ENCODE peak calls at places on chromosome 20, in eight cellular contexts. One of them, this sample, is unnamed.

GRCh38 chr20:16476032-16476431 is 97.2 kb downstream of the KIF16B start:
- DNase-seq in psoas muscle: no peak
- DNase-seq in A673: peak
- DNase-seq in spleen: no peak
- DNase-seq in Calu3: no peak
- DNase-seq in endothelial cell of umbilical vein: peak
- DNase-seq in fibroblast of lung: peak
- DNase-seq in fibroblast of pulmonary artery: peak
- DNase-seq in this sample: no peak

GRCh38 chr20:7503501-7503900 is 436.8 kb downstream of the HAO1 start:
- DNase-seq in endothelial cell of umbilical vein: no peak
- DNase-seq in psoas muscle: no peak
- DNase-seq in fibroblast of lung: peak
- DNase-seq in Calu3: peak
- DNase-seq in fibroblast of pulmonary artery: peak
- DNase-seq in spleen: no peak
- DNase-seq in A673: no peak
- DNase-seq in this sample: no peak

GRCh38 chr20:44733341-44734069 is 12.2 kb upstream of the KCNK15 start:
- DNase-seq in spleen: no peak
- DNase-seq in psoas muscle: peak
- DNase-seq in fibroblast of lung: peak
- DNase-seq in endothelial cell of umbilical vein: peak
- DNase-seq in fibroblast of pulmonary artery: peak
- DNase-seq in Calu3: peak
- DNase-seq in A673: peak
- DNase-seq in this sample: peak

GRCh38 chr20:33915726-33916331 is 77.9 kb upstream of the RALY start:
- DNase-seq in psoas muscle: peak
- DNase-seq in A673: peak
- DNase-seq in fibroblast of pulmonary artery: peak
- DNase-seq in fibroblast of lung: no peak
- DNase-seq in endothelial cell of umbilical vein: no peak
- DNase-seq in spleen: peak
- DNase-seq in Calu3: peak
- DNase-seq in this sample: no peak

GRCh38 chr20:46411637-46412036 is 5.2 kb upstream of the ELMO2 start:
- DNase-seq in A673: no peak
- DNase-seq in psoas muscle: no peak
- DNase-seq in spleen: no peak
- DNase-seq in Calu3: no peak
- DNase-seq in fibroblast of lung: no peak
- DNase-seq in endothelial cell of umbilical vein: no peak
- DNase-seq in fibroblast of pulmonary artery: no peak
- DNase-seq in this sample: no peak

GRCh38 chr20:58640446-58640845 is 10.6 kb upstream of the STX16 start:
- DNase-seq in endothelial cell of umbilical vein: no peak
- DNase-seq in fibroblast of lung: peak
- DNase-seq in A673: no peak
- DNase-seq in Calu3: no peak
- DNase-seq in fibroblast of pulmonary artery: peak
- DNase-seq in psoas muscle: no peak
- DNase-seq in spleen: no peak
- DNase-seq in this sample: no peak

GRCh38 chr20:53884859-53885654 is 185.3 kb downstream of the BCAS1 start:
- DNase-seq in endothelial cell of umbilical vein: no peak
- DNase-seq in A673: no peak
- DNase-seq in fibroblast of pulmonary artery: no peak
- DNase-seq in psoas muscle: no peak
- DNase-seq in spleen: no peak
- DNase-seq in fibroblast of lung: peak
- DNase-seq in Calu3: no peak
- DNase-seq in this sample: no peak

GRCh38 chr20:43914697-43915208 is at the start of gene TOX2:
- DNase-seq in Calu3: peak
- DNase-seq in spleen: peak
- DNase-seq in A673: peak
- DNase-seq in fibroblast of lung: peak
- DNase-seq in psoas muscle: no peak
- DNase-seq in fibroblast of pulmonary artery: peak
- DNase-seq in endothelial cell of umbilical vein: no peak
- DNase-seq in this sample: no peak

GRCh38 chr20:7346562-7346961 is 579.1 kb downstream of the BMP2 start:
- DNase-seq in fibroblast of lung: no peak
- DNase-seq in spleen: no peak
- DNase-seq in fibroblast of pulmonary artery: no peak
- DNase-seq in psoas muscle: no peak
- DNase-seq in Calu3: no peak
- DNase-seq in A673: no peak
- DNase-seq in endothelial cell of umbilical vein: no peak
- DNase-seq in this sample: no peak

GRCh38 chr20:14178952-14179351 is 158.5 kb downstream of the FLRT3 start:
- DNase-seq in fibroblast of pulmonary artery: no peak
- DNase-seq in endothelial cell of umbilical vein: no peak
- DNase-seq in Calu3: no peak
- DNase-seq in psoas muscle: no peak
- DNase-seq in A673: no peak
- DNase-seq in spleen: no peak
- DNase-seq in fibroblast of lung: no peak
- DNase-seq in this sample: no peak

GRCh38 chr20:57481281-57481711 is 43.6 kb downstream of the CTCFL start:
- DNase-seq in A673: no peak
- DNase-seq in Calu3: no peak
- DNase-seq in fibroblast of lung: no peak
- DNase-seq in endothelial cell of umbilical vein: no peak
- DNase-seq in psoas muscle: no peak
- DNase-seq in fibroblast of pulmonary artery: no peak
- DNase-seq in spleen: peak
- DNase-seq in this sample: no peak

GRCh38 chr20:57658447-57659130 is 38.4 kb upstream of the ZBP1 start:
- DNase-seq in spleen: peak
- DNase-seq in fibroblast of lung: no peak
- DNase-seq in fibroblast of pulmonary artery: no peak
- DNase-seq in A673: no peak
- DNase-seq in psoas muscle: no peak
- DNase-seq in Calu3: peak
- DNase-seq in endothelial cell of umbilical vein: no peak
- DNase-seq in this sample: no peak

GRCh38 chr20:17619351-17620093 is 49.6 kb downstream of the DSTN start:
- DNase-seq in endothelial cell of umbilical vein: no peak
- DNase-seq in fibroblast of lung: no peak
- DNase-seq in psoas muscle: peak
- DNase-seq in spleen: no peak
- DNase-seq in fibroblast of pulmonary artery: no peak
- DNase-seq in A673: no peak
- DNase-seq in Calu3: no peak
- DNase-seq in this sample: no peak

GRCh38 chr20:1567392-1568165 is 10.1 kb upstream of the SIRPD start:
- DNase-seq in spleen: no peak
- DNase-seq in Calu3: no peak
- DNase-seq in fibroblast of lung: peak
- DNase-seq in fibroblast of pulmonary artery: peak
- DNase-seq in endothelial cell of umbilical vein: peak
- DNase-seq in psoas muscle: no peak
- DNase-seq in A673: no peak
- DNase-seq in this sample: peak

GRCh38 chr20:9392892-9393857 is 121.2 kb upstream of the LAMP5 start:
- DNase-seq in psoas muscle: peak
- DNase-seq in fibroblast of lung: peak
- DNase-seq in Calu3: peak
- DNase-seq in fibroblast of pulmonary artery: peak
- DNase-seq in endothelial cell of umbilical vein: peak
- DNase-seq in A673: peak
- DNase-seq in spleen: no peak
- DNase-seq in this sample: peak

GRCh38 chr20:62381202-62381797 is 5.6 kb upstream of the RPS21 start:
- DNase-seq in A673: no peak
- DNase-seq in endothelial cell of umbilical vein: peak
- DNase-seq in fibroblast of lung: peak
- DNase-seq in spleen: no peak
- DNase-seq in fibroblast of pulmonary artery: peak
- DNase-seq in Calu3: no peak
- DNase-seq in psoas muscle: no peak
- DNase-seq in this sample: no peak

GRCh38 chr20:53652090-53652858 is 58.6 kb upstream of the ZNF217 start:
- DNase-seq in endothelial cell of umbilical vein: no peak
- DNase-seq in A673: no peak
- DNase-seq in spleen: no peak
- DNase-seq in Calu3: no peak
- DNase-seq in psoas muscle: no peak
- DNase-seq in fibroblast of lung: no peak
- DNase-seq in fibroblast of pulmonary artery: no peak
- DNase-seq in this sample: no peak

GRCh38 chr20:45095753-45096371 is 5.1 kb downstream of the KCNS1 start:
- DNase-seq in A673: peak
- DNase-seq in Calu3: peak
- DNase-seq in endothelial cell of umbilical vein: peak
- DNase-seq in spleen: no peak
- DNase-seq in fibroblast of lung: peak
- DNase-seq in fibroblast of pulmonary artery: peak
- DNase-seq in psoas muscle: no peak
- DNase-seq in this sample: peak

GRCh38 chr20:1509237-1509636 is 18.0 kb upstream of the SIRPB2 start:
- DNase-seq in endothelial cell of umbilical vein: peak
- DNase-seq in spleen: no peak
- DNase-seq in psoas muscle: no peak
- DNase-seq in fibroblast of pulmonary artery: peak
- DNase-seq in A673: peak
- DNase-seq in fibroblast of lung: peak
- DNase-seq in Calu3: peak
- DNase-seq in this sample: no peak

GRCh38 chr20:57661201-57662027 is 41.2 kb upstream of the ZBP1 start:
- DNase-seq in fibroblast of pulmonary artery: no peak
- DNase-seq in fibroblast of lung: no peak
- DNase-seq in spleen: peak
- DNase-seq in psoas muscle: peak
- DNase-seq in Calu3: no peak
- DNase-seq in A673: no peak
- DNase-seq in endothelial cell of umbilical vein: no peak
- DNase-seq in this sample: no peak

GRCh38 chr20:11882651-11883050 is 35.0 kb upstream of the BTBD3 start:
- DNase-seq in Calu3: no peak
- DNase-seq in A673: no peak
- DNase-seq in endothelial cell of umbilical vein: no peak
- DNase-seq in fibroblast of pulmonary artery: no peak
- DNase-seq in psoas muscle: no peak
- DNase-seq in fibroblast of lung: peak
- DNase-seq in spleen: no peak
- DNase-seq in this sample: no peak

DNA sequence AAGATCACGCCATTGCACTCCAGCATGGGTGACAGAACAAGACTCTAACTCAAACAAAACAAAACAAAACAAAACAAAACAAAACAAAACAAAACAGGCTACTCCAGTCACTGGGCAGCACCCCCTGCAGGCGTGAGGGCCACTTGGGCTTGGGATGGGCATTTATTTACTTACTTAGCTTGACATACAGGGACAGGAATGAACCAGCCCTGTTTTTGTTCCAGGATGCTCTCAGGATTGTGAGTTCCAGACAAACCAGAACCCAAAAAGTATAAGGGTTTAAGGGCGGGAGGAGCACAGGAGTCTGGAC is 4.0 kb upstream of the PTPN1 start:
- DNase-seq in psoas muscle: no peak
- DNase-seq in fibroblast of pulmonary artery: no peak
- DNase-seq in Calu3: no peak
- DNase-seq in endothelial cell of umbilical vein: no peak
- DNase-seq in spleen: no peak
- DNase-seq in fibroblast of lung: no peak
- DNase-seq in A673: no peak
- DNase-seq in this sample: no peak
- TF ChIP-seq CTCF in psoas muscle: no peak
- TF ChIP-seq CTCF in fibroblast of pulmonary artery: no peak
- TF ChIP-seq CTCF in Calu3: no peak
- TF ChIP-seq CTCF in endothelial cell of umbilical vein: no peak
- TF ChIP-seq CTCF in spleen: no peak
- TF ChIP-seq CTCF in fibroblast of lung: no peak
- TF ChIP-seq CTCF in A673: no peak
- TF ChIP-seq CTCF in this sample: no peak

DNA sequence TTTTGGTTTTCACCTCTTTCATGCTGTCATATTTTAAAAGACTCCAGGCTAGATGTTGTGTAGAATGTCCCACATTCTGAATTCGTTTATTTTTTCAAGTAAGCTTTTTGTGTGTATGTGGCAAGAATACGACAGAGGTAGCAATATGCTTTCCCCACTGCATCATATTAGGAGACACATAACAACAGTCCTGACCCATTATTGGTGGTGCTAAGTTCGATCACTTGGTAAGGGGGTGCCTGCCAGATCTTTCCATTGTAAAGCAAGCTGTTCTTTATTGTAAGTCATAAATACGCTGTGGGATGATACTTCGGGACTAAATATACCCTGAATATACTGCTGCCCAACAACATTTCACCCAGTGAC is 587 bp upstream of the NCOA3 start:
- DNase-seq in endothelial cell of umbilical vein: no peak
- DNase-seq in fibroblast of pulmonary artery: peak
- DNase-seq in fibroblast of lung: no peak
- DNase-seq in A673: no peak
- DNase-seq in Calu3: no peak
- DNase-seq in spleen: no peak
- DNase-seq in psoas muscle: no peak
- DNase-seq in this sample: no peak
- TF ChIP-seq CTCF in endothelial cell of umbilical vein: no peak
- TF ChIP-seq CTCF in fibroblast of pulmonary artery: no peak
- TF ChIP-seq CTCF in fibroblast of lung: no peak
- TF ChIP-seq CTCF in A673: no peak
- TF ChIP-seq CTCF in Calu3: no peak
- TF ChIP-seq CTCF in spleen: no peak
- TF ChIP-seq CTCF in psoas muscle: no peak
- TF ChIP-seq CTCF in this sample: no peak

GRCh38 chr20:10466855-10467254 is 31.8 kb downstream of the SLX4IP start:
- DNase-seq in A673: peak
- DNase-seq in endothelial cell of umbilical vein: peak
- DNase-seq in fibroblast of lung: no peak
- DNase-seq in fibroblast of pulmonary artery: no peak
- DNase-seq in spleen: no peak
- DNase-seq in Calu3: no peak
- DNase-seq in psoas muscle: no peak
- DNase-seq in this sample: no peak
- TF ChIP-seq CTCF in A673: no peak
- TF ChIP-seq CTCF in endothelial cell of umbilical vein: no peak
- TF ChIP-seq CTCF in fibroblast of lung: no peak
- TF ChIP-seq CTCF in fibroblast of pulmonary artery: no peak
- TF ChIP-seq CTCF in spleen: no peak
- TF ChIP-seq CTCF in Calu3: no peak
- TF ChIP-seq CTCF in psoas muscle: no peak
- TF ChIP-seq CTCF in this sample: no peak

GRCh38 chr20:31440012-31440659 is at the start of gene DEFB123:
- DNase-seq in fibroblast of lung: no peak
- DNase-seq in Calu3: peak
- DNase-seq in psoas muscle: no peak
- DNase-seq in spleen: no peak
- DNase-seq in fibroblast of pulmonary artery: no peak
- DNase-seq in endothelial cell of umbilical vein: no peak
- DNase-seq in A673: no peak
- DNase-seq in this sample: no peak
- TF ChIP-seq CTCF in fibroblast of lung: no peak
- TF ChIP-seq CTCF in Calu3: peak
- TF ChIP-seq CTCF in psoas muscle: no peak
- TF ChIP-seq CTCF in spleen: no peak
- TF ChIP-seq CTCF in fibroblast of pulmonary artery: peak
- TF ChIP-seq CTCF in endothelial cell of umbilical vein: peak
- TF ChIP-seq CTCF in A673: peak
- TF ChIP-seq CTCF in this sample: no peak

This sample was measured in AG09319.